ENCODE peak calls at places on chromosomes 7 and 10, in nine cellular contexts. Y is esophagus muscularis mucosa, G is upper lobe of left lung, L is spleen, S is transverse colon, V is HCT116, F is endothelial cell of umbilical vein, W is prostate gland, A is sigmoid colon. I is an unnamed sample.
A peak's percentile ranks its signal among the peaks of the same experiment; 100 is the strongest.

GRCh38 chr7:130914589-130915294 is 180.7 kb upstream of the KLF14 start:
- DNase-seq in Y (no peak), G (no peak), L (no peak), S (no peak), V (no peak), F (no peak), W (no peak), A (no peak), I (no peak)

GRCh38 chr10:88849224-88849623 is 2.4 kb downstream of the ANKRD22 start:
- DNase-seq in Y (no peak), G (no peak), L (no peak), S (no peak), V (no peak), F (no peak), W (no peak), A (no peak), I (no peak)

GRCh38 chr7:85025312-85025756 is 161.5 kb downstream of the SEMA3D start:
- DNase-seq in Y (no peak), G (no peak), L (no peak), S (peak; percentile 33), V (no peak), F (peak; percentile 68), W (peak; percentile 49), A (peak; percentile 53), I (peak; percentile 86)

GRCh38 chr10:35641430-35642015 is 573 bp downstream of the FZD8 start:
- DNase-seq in Y (no peak), G (no peak), L (no peak), S (no peak), V (no peak), F (no peak), W (no peak), A (no peak), I (peak; percentile 28)

GRCh38 chr7:55439627-55440026 is 74.5 kb downstream of the LANCL2 start:
- DNase-seq in Y (no peak), G (no peak), L (no peak), S (no peak), V (no peak), F (no peak), W (no peak), A (no peak), I (no peak)

GRCh38 chr10:120039826-120040225 is 147.3 kb downstream of the SEC23IP start:
- DNase-seq in Y (no peak), G (no peak), L (no peak), S (no peak), V (no peak), F (no peak), W (no peak), A (no peak), I (no peak)

GRCh38 chr10:57113545-57113944 is 752.5 kb upstream of the ZWINT start:
- DNase-seq in Y (no peak), G (no peak), L (no peak), S (no peak), V (no peak), F (no peak), W (no peak), A (no peak), I (no peak)

GRCh38 chr7:66804001-66804400 is 63.5 kb downstream of the RABGEF1 start:
- DNase-seq in Y (no peak), G (no peak), L (no peak), S (no peak), V (no peak), F (no peak), W (no peak), A (no peak), I (no peak)

GRCh38 chr10:454860-455259 is 234.6 kb downstream of the DIP2C start:
- DNase-seq in Y (no peak), G (no peak), L (no peak), S (no peak), V (peak; percentile 68), F (peak; percentile 67), W (peak; percentile 61), A (peak; percentile 91), I (peak; percentile 49)

GRCh38 chr10:17838080-17838634 is 29.0 kb downstream of the MRC1 start:
- DNase-seq in Y (no peak), G (no peak), L (no peak), S (no peak), V (no peak), F (no peak), W (no peak), A (no peak), I (no peak)

GRCh38 chr10:21533577-21534475 is at the start of gene MLLT10:
- DNase-seq in Y (peak; percentile 97), G (peak; percentile 96), L (peak; percentile 99), S (peak; percentile 94), V (peak; percentile 81), F (peak; percentile 97), W (peak; percentile 93), A (peak; percentile 97), I (peak; percentile 93)
- TF ChIP-seq POLR2A in Y (peak; percentile 62), G (peak; percentile 62), L (peak; percentile 37), S (peak; percentile 77), V (peak; percentile 63), F (peak; percentile 83), W (peak; percentile 79), A (peak; percentile 59), I (no peak)

GRCh38 chr7:67847063-67847798 is 850.6 kb downstream of the TYW1 start:
- DNase-seq in Y (no peak), G (no peak), L (no peak), S (no peak), V (no peak), F (no peak), W (no peak), A (no peak), I (no peak)

GRCh38 chr7:67841896-67842295 is 845.3 kb downstream of the TYW1 start:
- DNase-seq in Y (no peak), G (no peak), L (no peak), S (no peak), V (no peak), F (no peak), W (no peak), A (no peak), I (no peak)

GRCh38 chr7:67842571-67842970 is 845.9 kb downstream of the TYW1 start:
- DNase-seq in Y (no peak), G (no peak), L (no peak), S (no peak), V (no peak), F (no peak), W (no peak), A (no peak), I (no peak)

GRCh38 chr7:67843001-67843400 is 846.4 kb downstream of the TYW1 start:
- DNase-seq in Y (no peak), G (no peak), L (no peak), S (no peak), V (no peak), F (no peak), W (no peak), A (no peak), I (no peak)

GRCh38 chr7:67843615-67844014 is 847.0 kb downstream of the TYW1 start:
- DNase-seq in Y (no peak), G (no peak), L (no peak), S (no peak), V (no peak), F (no peak), W (no peak), A (no peak), I (no peak)
- TF ChIP-seq POLR2AphosphoS5 in Y (no peak), G (no peak), L (no peak), S (no peak), V (no peak), F (no peak), W (no peak), A (no peak), I (no peak)

DNA sequence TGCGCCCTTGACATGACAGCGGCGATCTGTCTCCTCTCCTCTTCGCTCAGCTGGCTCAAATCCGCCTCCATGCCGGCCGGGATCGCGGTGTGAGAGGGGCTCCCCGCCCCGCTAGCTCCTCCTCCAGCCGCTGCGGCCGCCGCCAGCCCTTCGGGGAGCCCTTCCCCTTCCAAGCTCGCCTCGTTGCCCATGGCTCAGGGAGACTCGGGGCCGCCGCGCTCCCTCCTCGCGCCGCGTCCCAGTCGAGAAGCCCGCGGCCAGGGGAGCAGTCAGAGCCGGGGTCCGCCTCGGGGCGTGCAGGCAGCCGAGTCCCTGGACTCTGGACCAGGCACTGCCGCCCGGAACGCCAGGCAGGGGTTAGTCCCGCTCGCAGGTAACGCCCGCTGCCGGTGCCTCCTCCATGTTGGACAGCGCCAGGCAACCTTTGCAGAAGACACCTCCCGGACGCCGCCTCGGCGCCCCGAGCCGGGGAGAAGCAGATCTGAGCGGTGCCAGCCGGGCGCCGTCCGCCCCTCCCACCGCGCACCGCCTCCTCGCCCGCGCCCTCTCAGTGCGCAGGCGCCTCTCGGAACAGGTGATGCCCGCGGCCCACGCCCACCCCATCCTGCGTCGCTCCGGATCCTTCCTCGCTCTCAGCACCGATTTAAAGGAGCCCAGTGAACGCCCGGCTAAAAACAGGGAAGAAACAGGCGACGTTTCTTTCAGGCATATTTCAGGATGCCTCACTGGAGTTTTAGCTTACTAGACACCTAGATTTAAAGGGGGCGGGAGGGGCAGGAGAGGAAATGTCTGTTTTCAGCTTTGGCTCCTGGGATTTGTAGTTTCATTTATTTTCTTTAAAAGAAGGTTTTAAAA is at the start of gene PCLO:
- DNase-seq in Y (no peak), G (peak; percentile 85), L (peak; percentile 87), S (peak; percentile 90), V (peak; percentile 92), F (peak; percentile 54), W (peak; percentile 87), A (peak; percentile 61), I (peak; percentile 90)
- TF ChIP-seq POLR2A in Y (no peak), G (no peak), L (peak; percentile 15), S (peak; percentile 67), V (peak; percentile 55), F (no peak), W (peak; percentile 75), A (no peak), I (no peak)

GRCh38 chr10:75111906-75112703 is 649 bp downstream of the SAMD8 start:
- DNase-seq in Y (no peak), G (peak; percentile 50), L (peak; percentile 91), S (peak; percentile 63), V (peak; percentile 1), F (peak; percentile 66), W (peak; percentile 41), A (peak; percentile 86), I (peak; percentile 50)

GRCh38 chr10:75109459-75109778 is 2.0 kb upstream of the SAMD8 start:
- DNase-seq in Y (no peak), G (peak; percentile 5), L (no peak), S (no peak), V (no peak), F (no peak), W (no peak), A (no peak), I (no peak)

GRCh38 chr10:75110006-75110632 is 1.3 kb upstream of the SAMD8 start:
- DNase-seq in Y (no peak), G (peak; percentile 19), L (no peak), S (no peak), V (no peak), F (no peak), W (no peak), A (no peak), I (no peak)

GRCh38 chr10:75108684-75109458 is 2.6 kb upstream of the SAMD8 start:
- DNase-seq in Y (no peak), G (peak; percentile 23), L (no peak), S (peak; percentile 26), V (peak; percentile 27), F (no peak), W (no peak), A (no peak), I (no peak)

DNA sequence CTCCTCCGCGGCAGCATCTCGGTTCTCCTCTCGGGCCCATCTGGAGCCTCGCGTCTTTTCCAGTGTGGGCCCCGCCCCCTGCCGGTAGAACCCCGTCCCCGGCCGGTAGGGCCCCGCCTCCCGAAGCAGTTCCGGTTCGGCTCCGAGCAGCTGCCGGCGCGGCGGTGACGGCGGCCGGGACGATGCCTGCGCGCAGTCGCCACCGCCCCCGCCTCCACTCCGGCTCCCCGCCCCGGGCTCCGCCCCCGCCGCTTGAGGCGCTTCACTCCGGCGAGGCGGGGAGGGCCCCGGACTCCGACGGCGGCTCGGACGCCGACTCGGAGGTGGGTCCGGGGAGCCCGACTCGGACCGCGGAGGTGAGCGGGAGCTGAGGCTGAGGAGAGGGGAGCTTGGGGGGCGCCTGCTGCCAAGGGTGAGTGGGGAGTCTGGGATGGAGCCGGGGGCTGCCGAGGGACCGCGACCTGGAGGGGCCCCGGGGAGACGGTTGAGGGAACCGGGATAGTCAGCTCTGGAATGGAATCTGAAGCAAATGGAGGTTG is at the start of gene SAMD8:
- DNase-seq in Y (peak; percentile 99), G (peak; percentile 99), L (peak; percentile 99), S (peak; percentile 97), V (peak; percentile 86), F (peak; percentile 97), W (peak; percentile 93), A (peak; percentile 99), I (peak; percentile 97)
- TF ChIP-seq POLR2AphosphoS5 in Y (peak; percentile 84), G (peak; percentile 96), L (peak; percentile 94), S (peak; percentile 89), V (peak; percentile 80), F (no peak), W (peak; percentile 79), A (peak; percentile 97), I (peak; percentile 89)